ENCODE peak calls at places on chromosomes 4 and X, in five cellular contexts. One of them, this sample, is unnamed.

GRCh38 chrX:17595456-17596035 is 141.7 kb upstream of the SCML1 start:
- DNase-seq in stimulated activated CD4-positive, alpha-beta T cell treated with anti-CD3 and anti-CD28 coated beads, TNF-alpha, amount 100 ng/mL, for 4 hours: no peak
- DNase-seq in pancreas: no peak
- DNase-seq in T-helper 9 cell: no peak
- DNase-seq in activated CD4-positive, alpha-beta T cell treated with anti-CD3 and anti-CD28 coated beads for 4 hours: no peak
- DNase-seq in this sample: no peak

GRCh38 chrX:148024425-148025148 is 43.5 kb downstream of the FMR1NB start:
- DNase-seq in T-helper 9 cell: no peak
- DNase-seq in activated CD4-positive, alpha-beta T cell treated with anti-CD3 and anti-CD28 coated beads for 4 hours: no peak
- DNase-seq in stimulated activated CD4-positive, alpha-beta T cell treated with anti-CD3 and anti-CD28 coated beads, TNF-alpha, amount 100 ng/mL, for 4 hours: no peak
- DNase-seq in pancreas: no peak
- DNase-seq in this sample: no peak

GRCh38 chr4:113756005-113756410 is 5.5 kb downstream of the CAMK2D start:
- DNase-seq in pancreas: no peak
- DNase-seq in T-helper 9 cell: no peak
- DNase-seq in activated CD4-positive, alpha-beta T cell treated with anti-CD3 and anti-CD28 coated beads for 4 hours: no peak
- DNase-seq in stimulated activated CD4-positive, alpha-beta T cell treated with anti-CD3 and anti-CD28 coated beads, TNF-alpha, amount 100 ng/mL, for 4 hours: no peak
- DNase-seq in this sample: no peak

GRCh38 chr4:165106518-165106917 is 6.1 kb downstream of the TMEM192 start:
- DNase-seq in stimulated activated CD4-positive, alpha-beta T cell treated with anti-CD3 and anti-CD28 coated beads, TNF-alpha, amount 100 ng/mL, for 4 hours: no peak
- DNase-seq in T-helper 9 cell: no peak
- DNase-seq in pancreas: no peak
- DNase-seq in activated CD4-positive, alpha-beta T cell treated with anti-CD3 and anti-CD28 coated beads for 4 hours: no peak
- DNase-seq in this sample: no peak

GRCh38 chr4:48033825-48034413 is 17.3 kb downstream of the NIPAL1 start:
- DNase-seq in activated CD4-positive, alpha-beta T cell treated with anti-CD3 and anti-CD28 coated beads for 4 hours: peak; percentile 50
- DNase-seq in pancreas: no peak
- DNase-seq in T-helper 9 cell: peak; percentile 42
- DNase-seq in stimulated activated CD4-positive, alpha-beta T cell treated with anti-CD3 and anti-CD28 coated beads, TNF-alpha, amount 100 ng/mL, for 4 hours: peak; percentile 41
- DNase-seq in this sample: no peak

GRCh38 chrX:53974529-53974928 is 69.7 kb downstream of the PHF8 start:
- DNase-seq in activated CD4-positive, alpha-beta T cell treated with anti-CD3 and anti-CD28 coated beads for 4 hours: no peak
- DNase-seq in T-helper 9 cell: no peak
- DNase-seq in pancreas: no peak
- DNase-seq in stimulated activated CD4-positive, alpha-beta T cell treated with anti-CD3 and anti-CD28 coated beads, TNF-alpha, amount 100 ng/mL, for 4 hours: no peak
- DNase-seq in this sample: no peak

GRCh38 chr4:113969935-113970334 is 9.5 kb downstream of the ARSJ start:
- DNase-seq in activated CD4-positive, alpha-beta T cell treated with anti-CD3 and anti-CD28 coated beads for 4 hours: no peak
- DNase-seq in stimulated activated CD4-positive, alpha-beta T cell treated with anti-CD3 and anti-CD28 coated beads, TNF-alpha, amount 100 ng/mL, for 4 hours: no peak
- DNase-seq in pancreas: no peak
- DNase-seq in T-helper 9 cell: no peak
- DNase-seq in this sample: no peak

GRCh38 chr4:105715692-105716278 is 7.2 kb downstream of the GSTCD start:
- DNase-seq in activated CD4-positive, alpha-beta T cell treated with anti-CD3 and anti-CD28 coated beads for 4 hours: no peak
- DNase-seq in T-helper 9 cell: no peak
- DNase-seq in pancreas: no peak
- DNase-seq in stimulated activated CD4-positive, alpha-beta T cell treated with anti-CD3 and anti-CD28 coated beads, TNF-alpha, amount 100 ng/mL, for 4 hours: no peak
- DNase-seq in this sample: no peak

GRCh38 chr4:172785623-172786022 is 383.0 kb upstream of the GALNT7 start:
- DNase-seq in stimulated activated CD4-positive, alpha-beta T cell treated with anti-CD3 and anti-CD28 coated beads, TNF-alpha, amount 100 ng/mL, for 4 hours: no peak
- DNase-seq in activated CD4-positive, alpha-beta T cell treated with anti-CD3 and anti-CD28 coated beads for 4 hours: no peak
- DNase-seq in T-helper 9 cell: no peak
- DNase-seq in pancreas: no peak
- DNase-seq in this sample: no peak

GRCh38 chr4:172996571-172997216 is 171.9 kb upstream of the GALNT7 start:
- DNase-seq in stimulated activated CD4-positive, alpha-beta T cell treated with anti-CD3 and anti-CD28 coated beads, TNF-alpha, amount 100 ng/mL, for 4 hours: no peak
- DNase-seq in T-helper 9 cell: no peak
- DNase-seq in pancreas: no peak
- DNase-seq in activated CD4-positive, alpha-beta T cell treated with anti-CD3 and anti-CD28 coated beads for 4 hours: no peak
- DNase-seq in this sample: no peak

GRCh38 chrX:23902419-23902818 is 5.3 kb downstream of the APOO start:
- DNase-seq in stimulated activated CD4-positive, alpha-beta T cell treated with anti-CD3 and anti-CD28 coated beads, TNF-alpha, amount 100 ng/mL, for 4 hours: no peak
- DNase-seq in pancreas: no peak
- DNase-seq in T-helper 9 cell: no peak
- DNase-seq in activated CD4-positive, alpha-beta T cell treated with anti-CD3 and anti-CD28 coated beads for 4 hours: no peak
- DNase-seq in this sample: no peak

GRCh38 chr4:126364290-126364978 is 1049.7 kb downstream of the FAT4 start:
- DNase-seq in stimulated activated CD4-positive, alpha-beta T cell treated with anti-CD3 and anti-CD28 coated beads, TNF-alpha, amount 100 ng/mL, for 4 hours: no peak
- DNase-seq in activated CD4-positive, alpha-beta T cell treated with anti-CD3 and anti-CD28 coated beads for 4 hours: no peak
- DNase-seq in pancreas: no peak
- DNase-seq in T-helper 9 cell: no peak
- DNase-seq in this sample: no peak

GRCh38 chr4:146182450-146182849 is 6.9 kb downstream of the LSM6 start:
- DNase-seq in T-helper 9 cell: no peak
- DNase-seq in activated CD4-positive, alpha-beta T cell treated with anti-CD3 and anti-CD28 coated beads for 4 hours: no peak
- DNase-seq in pancreas: no peak
- DNase-seq in stimulated activated CD4-positive, alpha-beta T cell treated with anti-CD3 and anti-CD28 coated beads, TNF-alpha, amount 100 ng/mL, for 4 hours: no peak
- DNase-seq in this sample: no peak

GRCh38 chr4:156638925-156639605 is 332.5 kb downstream of the PDGFC start:
- DNase-seq in stimulated activated CD4-positive, alpha-beta T cell treated with anti-CD3 and anti-CD28 coated beads, TNF-alpha, amount 100 ng/mL, for 4 hours: no peak
- DNase-seq in pancreas: no peak
- DNase-seq in T-helper 9 cell: no peak
- DNase-seq in activated CD4-positive, alpha-beta T cell treated with anti-CD3 and anti-CD28 coated beads for 4 hours: no peak
- DNase-seq in this sample: no peak

GRCh38 chrX:7155163-7155562 is 7.2 kb upstream of the PUDP start:
- DNase-seq in pancreas: no peak
- DNase-seq in stimulated activated CD4-positive, alpha-beta T cell treated with anti-CD3 and anti-CD28 coated beads, TNF-alpha, amount 100 ng/mL, for 4 hours: no peak
- DNase-seq in T-helper 9 cell: no peak
- DNase-seq in activated CD4-positive, alpha-beta T cell treated with anti-CD3 and anti-CD28 coated beads for 4 hours: no peak
- DNase-seq in this sample: no peak

GRCh38 chr4:60384475-60384874 is 815.7 kb upstream of the ADGRL3 start:
- DNase-seq in activated CD4-positive, alpha-beta T cell treated with anti-CD3 and anti-CD28 coated beads for 4 hours: no peak
- DNase-seq in stimulated activated CD4-positive, alpha-beta T cell treated with anti-CD3 and anti-CD28 coated beads, TNF-alpha, amount 100 ng/mL, for 4 hours: no peak
- DNase-seq in T-helper 9 cell: no peak
- DNase-seq in pancreas: no peak
- DNase-seq in this sample: no peak

GRCh38 chrX:17876135-17876534 is 15.0 kb upstream of the RAI2 start:
- DNase-seq in T-helper 9 cell: no peak
- DNase-seq in stimulated activated CD4-positive, alpha-beta T cell treated with anti-CD3 and anti-CD28 coated beads, TNF-alpha, amount 100 ng/mL, for 4 hours: no peak
- DNase-seq in pancreas: no peak
- DNase-seq in activated CD4-positive, alpha-beta T cell treated with anti-CD3 and anti-CD28 coated beads for 4 hours: no peak
- DNase-seq in this sample: no peak

GRCh38 chrX:118976599-118977340 is 2.4 kb downstream of the LONRF3 start:
- DNase-seq in T-helper 9 cell: no peak
- DNase-seq in activated CD4-positive, alpha-beta T cell treated with anti-CD3 and anti-CD28 coated beads for 4 hours: peak; percentile 19
- DNase-seq in pancreas: peak; percentile 80
- DNase-seq in stimulated activated CD4-positive, alpha-beta T cell treated with anti-CD3 and anti-CD28 coated beads, TNF-alpha, amount 100 ng/mL, for 4 hours: no peak
- DNase-seq in this sample: peak; percentile 85

GRCh38 chr4:107624024-107624423 is 96.0 kb downstream of the PAPSS1 start:
- DNase-seq in T-helper 9 cell: no peak
- DNase-seq in pancreas: no peak
- DNase-seq in activated CD4-positive, alpha-beta T cell treated with anti-CD3 and anti-CD28 coated beads for 4 hours: no peak
- DNase-seq in stimulated activated CD4-positive, alpha-beta T cell treated with anti-CD3 and anti-CD28 coated beads, TNF-alpha, amount 100 ng/mL, for 4 hours: no peak
- DNase-seq in this sample: no peak

This sample was measured in upper lobe of right lung.